ENCODE peak calls at places on chromosomes 13 and 19, in six cellular contexts. Y is amygdala, K is kidney glomerular epithelial cell, B is NCI-H187 treated with DMSO at 0.1 percent for 48 hours, P is putamen, H is fibroblast of pulmonary artery. Q is an unnamed sample.

GRCh38 chr19:53388168-53388567 is 6.8 kb upstream of the ZNF765 start:
- DNase-seq in P (no peak), B (no peak), H (peak; percentile 5), K (no peak), Y (no peak), Q (no peak)

GRCh38 chr19:29375429-29376093 is 150.2 kb upstream of the VSTM2B start:
- DNase-seq in H (no peak), Y (no peak), P (no peak), B (no peak), K (no peak), Q (no peak)

GRCh38 chr13:30730526-30730925 is 4.8 kb upstream of the ALOX5AP start:
- DNase-seq in Y (no peak), H (no peak), B (no peak), P (no peak), K (no peak), Q (no peak)

GRCh38 chr13:107865643-107866006 is 349.7 kb downstream of the LIG4 start:
- DNase-seq in B (no peak), K (peak; percentile 22), H (peak; percentile 18), Y (no peak), P (no peak), Q (peak; percentile 22)

GRCh38 chr19:21740559-21740958 is 26.8 kb downstream of the ZNF100 start:
- DNase-seq in Y (no peak), B (no peak), P (no peak), H (no peak), K (no peak), Q (no peak)

GRCh38 chr19:33508941-33509614 is 12.5 kb downstream of the PEPD start:
- DNase-seq in H (peak; percentile 71), K (no peak), B (no peak), Y (no peak), P (no peak), Q (no peak)

GRCh38 chr13:114110091-114110829 is 22.2 kb downstream of the RASA3 start:
- DNase-seq in P (no peak), Y (no peak), B (no peak), H (no peak), K (no peak), Q (no peak)

GRCh38 chr19:33302974-33303790 is 848 bp upstream of the CEBPA start:
- DNase-seq in Y (no peak), K (peak; percentile 32), H (peak; percentile 56), P (no peak), B (no peak), Q (peak; percentile 56)

GRCh38 chr19:15464394-15465385 is at the start of gene RASAL3:
- DNase-seq in Y (no peak), K (no peak), H (peak; percentile 32), B (no peak), P (no peak), Q (no peak)

GRCh38 chr13:41461527-41462124 is 4.3 kb downstream of the RGCC start:
- DNase-seq in Y (no peak), K (no peak), H (no peak), B (no peak), P (no peak), Q (no peak)

GRCh38 chr13:27395007-27395510 is 29.4 kb upstream of the GTF3A start:
- DNase-seq in P (no peak), H (no peak), B (no peak), Y (no peak), K (no peak), Q (no peak)

GRCh38 chr19:36488118-36488815 is 1.1 kb downstream of the ZNF566 start:
- DNase-seq in H (no peak), K (no peak), Y (no peak), P (no peak), B (no peak), Q (no peak)

GRCh38 chr19:7928334-7928706 is 2.4 kb upstream of the CTXN1 start:
- DNase-seq in B (no peak), H (no peak), Y (no peak), P (no peak), K (no peak), Q (no peak)